ENCODE peak calls at places on chromosomes 6 and 20, in nine cellular contexts. A, D, E, N, Z, W, Y, I and G are unnamed samples.

GRCh38 chr20:10558635-10559187 is 115.1 kb downstream of the JAG1 start:
- DNase-seq in A (no peak), D (no peak), E (no peak), N (no peak), Z (no peak), W (no peak), Y (peak), I (no peak), G (no peak)

GRCh38 chr20:59135093-59135492 is 28.5 kb upstream of the ZNF831 start:
- DNase-seq in A (no peak), D (no peak), E (no peak), N (no peak), Z (no peak), W (no peak), Y (no peak), I (no peak), G (no peak)

GRCh38 chr6:89970609-89971337 is 76.5 kb downstream of the GJA10 start:
- DNase-seq in A (peak), D (no peak), E (peak), N (peak), Z (no peak), W (no peak), Y (peak), I (no peak), G (no peak)

GRCh38 chr6:157143171-157143884 is 180.0 kb downstream of the TMEM242 start:
- DNase-seq in A (no peak), D (no peak), E (no peak), N (no peak), Z (no peak), W (no peak), Y (peak), I (no peak), G (no peak)

GRCh38 chr6:38182426-38182825 is 362.9 kb downstream of the ZFAND3 start:
- DNase-seq in A (no peak), D (no peak), E (no peak), N (no peak), Z (no peak), W (no peak), Y (no peak), I (peak), G (no peak)

GRCh38 chr20:38633577-38634093 is 32.0 kb downstream of the ARHGAP40 start:
- DNase-seq in A (no peak), D (peak), E (peak), N (peak), Z (peak), W (no peak), Y (peak), I (peak), G (no peak)

GRCh38 chr6:170355661-170356060 is 49.1 kb downstream of the FAM120B start:
- DNase-seq in A (no peak), D (no peak), E (no peak), N (no peak), Z (no peak), W (no peak), Y (no peak), I (no peak), G (no peak)

GRCh38 chr6:140043357-140043756 is 668.9 kb upstream of the CITED2 start:
- DNase-seq in A (no peak), D (peak), E (peak), N (no peak), Z (no peak), W (no peak), Y (peak), I (no peak), G (no peak)

GRCh38 chr20:20410678-20411077 is 42.8 kb downstream of the INSM1 start:
- DNase-seq in A (no peak), D (no peak), E (no peak), N (peak), Z (peak), W (no peak), Y (no peak), I (no peak), G (no peak)

GRCh38 chr20:55090301-55090700 is 614.9 kb downstream of the DOK5 start:
- DNase-seq in A (no peak), D (no peak), E (no peak), N (no peak), Z (no peak), W (no peak), Y (no peak), I (no peak), G (no peak)

GRCh38 chr6:150346346-150346745 is 22.5 kb upstream of the IYD start:
- DNase-seq in A (no peak), D (no peak), E (no peak), N (no peak), Z (no peak), W (no peak), Y (no peak), I (no peak), G (no peak)

GRCh38 chr6:51618563-51618962 is 468.9 kb downstream of the PKHD1 start:
- DNase-seq in A (no peak), D (no peak), E (no peak), N (no peak), Z (no peak), W (no peak), Y (no peak), I (no peak), G (no peak)

GRCh38 chr20:50747275-50747674 is 15.9 kb downstream of the PARD6B start:
- DNase-seq in A (no peak), D (no peak), E (no peak), N (no peak), Z (no peak), W (no peak), Y (no peak), I (no peak), G (no peak)

GRCh38 chr6:55101157-55101556 is 73.2 kb upstream of the HCRTR2 start:
- DNase-seq in A (no peak), D (no peak), E (no peak), N (no peak), Z (no peak), W (no peak), Y (no peak), I (no peak), G (no peak)

GRCh38 chr6:11236351-11236750 is 3.9 kb upstream of the NEDD9 start:
- DNase-seq in A (no peak), D (no peak), E (no peak), N (no peak), Z (no peak), W (no peak), Y (no peak), I (no peak), G (no peak)

GRCh38 chr6:130679684-130680083 is 147.5 kb upstream of the SMLR1 start:
- DNase-seq in A (no peak), D (no peak), E (no peak), N (no peak), Z (no peak), W (no peak), Y (no peak), I (no peak), G (no peak)

GRCh38 chr6:154480144-154480639 is 30.3 kb downstream of the CNKSR3 start:
- DNase-seq in A (no peak), D (no peak), E (no peak), N (no peak), Z (no peak), W (no peak), Y (no peak), I (peak), G (no peak)

GRCh38 chr6:111150577-111150976 is 63.3 kb downstream of the SLC16A10 start:
- DNase-seq in A (no peak), D (no peak), E (no peak), N (no peak), Z (no peak), W (no peak), Y (no peak), I (no peak), G (no peak)

GRCh38 chr6:158808918-158809678 is 10.1 kb downstream of the EZR start:
- DNase-seq in A (no peak), D (no peak), E (no peak), N (no peak), Z (no peak), W (no peak), Y (no peak), I (no peak), G (no peak)

GRCh38 chr20:48791666-48792071 is 36.1 kb downstream of the PREX1 start:
- DNase-seq in A (no peak), D (no peak), E (no peak), N (peak), Z (no peak), W (no peak), Y (peak), I (peak), G (no peak)

GRCh38 chr20:56900252-56900651 is 271.1 kb downstream of the TFAP2C start:
- DNase-seq in A (no peak), D (no peak), E (no peak), N (no peak), Z (no peak), W (no peak), Y (no peak), I (no peak), G (no peak)

GRCh38 chr6:42532038-42532669 is 31.7 kb upstream of the UBR2 start:
- DNase-seq in A (peak), D (peak), E (peak), N (peak), Z (no peak), W (no peak), Y (peak), I (no peak), G (no peak)

GRCh38 chr6:151494235-151494950 is 576 bp downstream of the CCDC170 start:
- DNase-seq in A (peak), D (no peak), E (no peak), N (no peak), Z (no peak), W (no peak), Y (peak), I (peak), G (no peak)

GRCh38 chr6:163634514-163635171 is 220.1 kb downstream of the QKI start:
- DNase-seq in A (no peak), D (no peak), E (no peak), N (no peak), Z (no peak), W (no peak), Y (no peak), I (no peak), G (no peak)

GRCh38 chr20:63239431-63239830 is 3.7 kb downstream of the BIRC7 start:
- DNase-seq in A (no peak), D (no peak), E (no peak), N (no peak), Z (no peak), W (no peak), Y (no peak), I (no peak), G (no peak)

GRCh38 chr6:106513813-106514212 is 115.5 kb downstream of the RTN4IP1 start:
- DNase-seq in A (no peak), D (no peak), E (no peak), N (no peak), Z (no peak), W (no peak), Y (no peak), I (no peak), G (no peak)

GRCh38 chr6:168278904-168279303 is 40.7 kb downstream of the DACT2 start:
- DNase-seq in A (no peak), D (no peak), E (no peak), N (no peak), Z (peak), W (no peak), Y (no peak), I (no peak), G (no peak)

GRCh38 chr20:652611-653109 is 340 bp downstream of the SRXN1 start:
- DNase-seq in A (no peak), D (no peak), E (no peak), N (peak), Z (peak), W (no peak), Y (peak), I (peak), G (no peak)

GRCh38 chr6:93675856-93676255 is 256.5 kb upstream of the EPHA7 start:
- DNase-seq in A (no peak), D (no peak), E (no peak), N (no peak), Z (no peak), W (no peak), Y (no peak), I (no peak), G (no peak)

GRCh38 chr6:159992366-159992765 is 23.5 kb downstream of the IGF2R start:
- DNase-seq in A (no peak), D (no peak), E (no peak), N (no peak), Z (no peak), W (no peak), Y (no peak), I (no peak), G (no peak)

GRCh38 chr6:13413906-13414555 is 73.4 kb downstream of the GFOD1 start:
- DNase-seq in A (no peak), D (no peak), E (no peak), N (no peak), Z (no peak), W (no peak), Y (peak), I (peak), G (no peak)

DNA sequence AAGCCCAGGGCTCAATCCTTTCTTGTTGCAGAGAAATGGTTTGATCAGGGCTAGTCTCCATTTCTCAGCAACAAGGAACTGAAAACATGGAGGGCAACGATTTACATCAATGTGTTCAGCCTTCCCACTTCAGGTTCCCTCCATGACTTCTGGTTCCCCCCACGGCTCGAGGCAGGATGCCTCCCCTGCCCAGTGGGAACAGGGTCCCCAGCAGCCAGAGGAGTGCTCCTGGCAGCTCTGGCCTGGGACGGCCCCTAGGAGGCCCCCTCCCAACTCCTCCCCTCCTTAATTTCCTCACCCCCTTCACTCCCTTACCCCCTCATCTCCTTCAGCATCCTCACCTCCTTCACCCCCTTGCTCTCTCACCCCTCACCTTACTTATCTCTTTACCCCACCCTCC is 283.8 kb downstream of the CDC5L start:
- DNase-seq in A (no peak), D (no peak), E (no peak), N (no peak), Z (no peak), W (no peak), Y (no peak), I (no peak), G (no peak)
- TF ChIP-seq POLR2A in A (no peak), D (no peak), E (no peak), N (no peak), Z (no peak), W (no peak), Y (no peak), I (no peak), G (no peak)

GRCh38 chr6:37059344-37060194 is 54.1 kb downstream of the FGD2 start:
- DNase-seq in A (peak), D (peak), E (peak), N (peak), Z (peak), W (peak), Y (peak), I (peak), G (no peak)
- TF ChIP-seq POLR2A in A (no peak), D (no peak), E (no peak), N (no peak), Z (no peak), W (no peak), Y (peak), I (no peak), G (no peak)

GRCh38 chr6:43722920-43723565 is 35.5 kb upstream of the MRPS18A start:
- DNase-seq in A (no peak), D (no peak), E (no peak), N (no peak), Z (no peak), W (no peak), Y (no peak), I (no peak), G (no peak)

GRCh38 chr6:43723737-43724295 is 36.2 kb upstream of the MRPS18A start:
- DNase-seq in A (peak), D (peak), E (peak), N (peak), Z (peak), W (no peak), Y (peak), I (peak), G (no peak)

GRCh38 chr6:43724354-43724753 is 36.8 kb upstream of the MRPS18A start:
- DNase-seq in A (no peak), D (no peak), E (no peak), N (no peak), Z (no peak), W (no peak), Y (no peak), I (no peak), G (no peak)

GRCh38 chr6:43725643-43726580 is 38.3 kb upstream of the MRPS18A start:
- DNase-seq in A (no peak), D (no peak), E (no peak), N (no peak), Z (no peak), W (no peak), Y (no peak), I (peak), G (no peak)

DNA sequence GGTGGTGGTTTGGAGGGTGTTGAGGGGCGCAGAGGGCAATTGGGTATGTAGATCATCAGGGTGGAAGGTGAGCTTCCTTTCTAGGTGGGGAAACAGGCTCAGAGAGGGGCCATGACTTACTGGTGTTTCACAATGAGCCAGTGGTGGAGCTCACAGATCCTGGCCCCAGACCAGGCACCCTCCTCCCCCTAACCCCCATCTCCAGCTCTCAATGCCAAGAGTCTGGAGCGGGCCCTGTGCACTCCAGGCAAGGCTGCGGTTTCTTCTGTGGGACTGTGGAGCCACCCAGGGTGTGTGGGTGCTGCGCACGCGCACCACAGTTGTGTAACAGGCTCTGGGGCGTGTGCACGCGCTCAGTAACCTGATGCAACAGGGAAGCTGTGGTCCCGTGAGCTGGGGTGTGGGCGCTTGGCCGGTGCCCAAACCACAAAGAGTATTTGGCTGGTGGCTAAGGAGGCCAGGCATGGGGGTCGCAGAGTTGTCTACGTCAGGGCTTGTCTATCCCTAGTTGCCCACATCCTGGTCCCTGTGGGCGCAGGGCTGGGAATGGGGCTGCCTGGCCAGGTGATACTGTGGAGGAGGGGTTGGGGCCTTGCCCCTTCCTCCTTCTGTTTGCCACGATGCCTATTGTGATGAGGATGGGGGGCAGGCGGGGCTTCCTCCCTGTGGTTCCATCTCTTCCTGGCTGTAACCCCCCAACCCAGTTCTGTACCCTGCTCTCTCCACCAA is 37.5 kb upstream of the MRPS18A start:
- DNase-seq in A (peak), D (peak), E (peak), N (peak), Z (peak), W (peak), Y (peak), I (peak), G (peak)
- TF ChIP-seq POLR2A in A (peak), D (no peak), E (no peak), N (no peak), Z (peak), W (no peak), Y (no peak), I (no peak), G (no peak)

GRCh38 chr6:125953502-125953875 is 3.1 kb upstream of the HINT3 start:
- DNase-seq in A (no peak), D (no peak), E (no peak), N (peak), Z (peak), W (no peak), Y (no peak), I (peak), G (no peak)

GRCh38 chr6:125957391-125957693 is 772 bp downstream of the HINT3 start:
- DNase-seq in A (no peak), D (no peak), E (no peak), N (no peak), Z (no peak), W (no peak), Y (no peak), I (no peak), G (no peak)

GRCh38 chr6:125954735-125955410 is 1.7 kb upstream of the HINT3 start:
- DNase-seq in A (no peak), D (no peak), E (no peak), N (no peak), Z (no peak), W (no peak), Y (no peak), I (no peak), G (no peak)

GRCh38 chr6:125957845-125958244 is 1.3 kb downstream of the HINT3 start:
- DNase-seq in A (peak), D (no peak), E (no peak), N (no peak), Z (peak), W (no peak), Y (peak), I (no peak), G (no peak)

GRCh38 chr6:125956506-125957390 is at the start of gene HINT3:
- DNase-seq in A (peak), D (peak), E (peak), N (peak), Z (peak), W (peak), Y (peak), I (peak), G (peak)
- TF ChIP-seq POLR2A in A (peak), D (peak), E (peak), N (peak), Z (peak), W (no peak), Y (peak), I (no peak), G (no peak)

DNA sequence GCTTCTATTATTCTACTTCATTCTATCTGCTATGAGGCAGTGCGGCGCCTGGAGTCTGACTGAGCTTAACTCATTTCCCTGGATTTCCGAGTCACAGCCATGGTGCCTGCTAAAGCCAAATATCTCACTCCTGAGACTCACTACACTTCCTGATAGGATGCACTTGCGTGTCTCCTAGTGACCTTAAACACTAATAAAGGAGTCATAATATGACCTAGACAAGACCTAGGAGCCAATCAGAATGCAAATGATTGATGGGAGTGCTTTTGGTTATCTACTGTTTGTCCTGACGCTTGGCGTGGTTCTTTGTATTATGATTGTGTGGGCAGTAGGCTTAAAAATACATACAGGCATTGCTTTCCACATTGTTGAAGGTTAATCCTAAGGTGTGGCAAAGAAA is 161.2 kb upstream of the HEY2 start:
- DNase-seq in A (no peak), D (no peak), E (no peak), N (no peak), Z (no peak), W (no peak), Y (no peak), I (no peak), G (peak)
- TF ChIP-seq POLR2A in A (no peak), D (no peak), E (no peak), N (no peak), Z (no peak), W (no peak), Y (no peak), I (no peak), G (no peak)

GRCh38 chr6:396126-396520 is 4.6 kb downstream of the IRF4 start:
- DNase-seq in A (no peak), D (no peak), E (no peak), N (no peak), Z (no peak), W (no peak), Y (no peak), I (no peak), G (no peak)
- TF ChIP-seq POLR2A in A (no peak), D (no peak), E (no peak), N (no peak), Z (no peak), W (no peak), Y (no peak), I (no peak), G (no peak)